ENCODE peak calls at places on chromosomes 7 and 10, in seven cellular contexts. C, I, T, M, O, A and B are unnamed samples.

GRCh38 chr10:123034332-123034731 is 25.5 kb downstream of the ACADSB start:
- DNase-seq in C (no peak), I (no peak), T (no peak), M (no peak), O (no peak), A (no peak), B (no peak)

GRCh38 chr10:113169853-113170455 is 219.9 kb downstream of the TCF7L2 start:
- DNase-seq in C (no peak), I (no peak), T (no peak), M (no peak), O (no peak), A (no peak), B (no peak)

GRCh38 chr10:117685431-117685830 is 142.9 kb downstream of the EMX2 start:
- DNase-seq in C (no peak), I (no peak), T (no peak), M (no peak), O (no peak), A (no peak), B (no peak)

GRCh38 chr7:133434246-133434865 is 181.5 kb downstream of the EXOC4 start:
- DNase-seq in C (no peak), I (no peak), T (peak; percentile 32), M (no peak), O (peak; percentile 65), A (no peak), B (no peak)

GRCh38 chr7:101432316-101432715 is 69.6 kb downstream of the COL26A1 start:
- DNase-seq in C (no peak), I (no peak), T (no peak), M (no peak), O (no peak), A (no peak), B (no peak)

GRCh38 chr10:31707578-31708411 is 220.8 kb downstream of the ARHGAP12 start:
- DNase-seq in C (peak; percentile 72), I (no peak), T (peak; percentile 74), M (no peak), O (peak; percentile 96), A (no peak), B (no peak)

GRCh38 chr7:120797026-120797645 is 60.8 kb downstream of the TSPAN12 start:
- DNase-seq in C (no peak), I (no peak), T (no peak), M (no peak), O (no peak), A (no peak), B (no peak)

GRCh38 chr10:22518167-22518724 is 172.9 kb downstream of the SPAG6 start:
- DNase-seq in C (no peak), I (no peak), T (no peak), M (no peak), O (no peak), A (no peak), B (no peak)

GRCh38 chr7:81846398-81846797 is 76.6 kb upstream of the HGF start:
- DNase-seq in C (no peak), I (no peak), T (no peak), M (no peak), O (peak; percentile 53), A (no peak), B (no peak)

GRCh38 chr7:103148131-103148993 is 537 bp downstream of the NAPEPLD start:
- DNase-seq in C (no peak), I (no peak), T (no peak), M (no peak), O (peak; percentile 31), A (no peak), B (no peak)

GRCh38 chr7:82017334-82017943 is 247.6 kb upstream of the HGF start:
- DNase-seq in C (no peak), I (no peak), T (peak; percentile 24), M (no peak), O (peak; percentile 53), A (no peak), B (no peak)

GRCh38 chr10:104452977-104453376 is 99.3 kb downstream of the CFAP58 start:
- DNase-seq in C (no peak), I (no peak), T (no peak), M (no peak), O (no peak), A (no peak), B (no peak)

GRCh38 chr7:80781146-80781545 is 137.7 kb downstream of the SEMA3C start:
- DNase-seq in C (no peak), I (no peak), T (no peak), M (no peak), O (no peak), A (no peak), B (no peak)
- H3K4me1 ChIP-seq in C (peaks cover 36% of the 10 kb centered on the region), I (no peaks in the 10 kb centered on the region), T (no peaks in the 10 kb centered on the region), M (no peaks in the 10 kb centered on the region), O (no peaks in the 10 kb centered on the region), A (peaks cover 4% of the 10 kb centered on the region), B (no peaks in the 10 kb centered on the region)

GRCh38 chr10:59557052-59557451 is 152.6 kb downstream of the SLC16A9 start:
- DNase-seq in C (no peak), I (no peak), T (peak; percentile 68), M (peak; percentile 34), O (no peak), A (no peak), B (no peak)
- H3K4me3 ChIP-seq in C (no peak overlapping the region), I (no peak overlapping the region), T (no peak overlapping the region), M (no peak overlapping the region), O (no peak overlapping the region), A (no peak overlapping the region), B (no peak overlapping the region)

DNA sequence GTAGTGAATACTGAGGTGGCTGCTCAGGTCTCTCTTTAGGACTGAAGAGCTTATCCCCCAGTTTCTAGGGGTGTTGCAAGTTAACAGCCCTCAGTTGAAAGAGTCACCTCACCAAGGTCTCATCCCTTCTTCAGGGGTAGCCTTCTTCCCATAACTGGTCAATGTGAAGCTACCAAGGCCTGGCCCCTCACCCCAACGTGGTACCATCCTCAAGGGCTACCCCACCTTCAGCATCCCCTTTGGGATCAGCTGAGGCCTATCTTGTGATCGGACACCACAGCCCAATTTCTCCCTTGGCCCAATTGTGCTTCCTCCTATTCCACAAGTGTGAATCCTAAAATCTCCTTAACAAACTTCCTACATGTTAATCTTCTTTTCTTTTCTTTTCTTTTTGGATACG is 289.5 kb upstream of the MKLN1 start:
- DNase-seq in C (no peak), I (no peak), T (no peak), M (no peak), O (no peak), A (no peak), B (no peak)
- H3K4me1 ChIP-seq in C (peaks cover 64% of the 10 kb centered on the region), I (peaks cover 5% of the 10 kb centered on the region), T (peaks cover 3% of the 10 kb centered on the region), M (no peaks in the 10 kb centered on the region), O (peaks cover 9% of the 10 kb centered on the region), A (no peaks in the 10 kb centered on the region), B (peaks cover 49% of the 10 kb centered on the region)

GRCh38 chr7:64849250-64849923 is 53.7 kb upstream of the ZNF273 start:
- DNase-seq in C (no peak), I (no peak), T (no peak), M (no peak), O (no peak), A (no peak), B (no peak)

GRCh38 chr7:64854969-64855368 is 48.1 kb upstream of the ZNF273 start:
- DNase-seq in C (no peak), I (no peak), T (no peak), M (no peak), O (no peak), A (no peak), B (no peak)

GRCh38 chr7:64849924-64850499 is 53.1 kb upstream of the ZNF273 start:
- DNase-seq in C (no peak), I (no peak), T (no peak), M (no peak), O (no peak), A (no peak), B (no peak)

GRCh38 chr7:64853679-64854078 is 49.4 kb upstream of the ZNF273 start:
- DNase-seq in C (no peak), I (no peak), T (no peak), M (no peak), O (no peak), A (no peak), B (no peak)
- H3K4me3 ChIP-seq in C (no peak overlapping the region), I (no peak overlapping the region), T (no peak overlapping the region), M (no peak overlapping the region), O (no peak overlapping the region), A (no peak overlapping the region), B (no peak overlapping the region)

DNA sequence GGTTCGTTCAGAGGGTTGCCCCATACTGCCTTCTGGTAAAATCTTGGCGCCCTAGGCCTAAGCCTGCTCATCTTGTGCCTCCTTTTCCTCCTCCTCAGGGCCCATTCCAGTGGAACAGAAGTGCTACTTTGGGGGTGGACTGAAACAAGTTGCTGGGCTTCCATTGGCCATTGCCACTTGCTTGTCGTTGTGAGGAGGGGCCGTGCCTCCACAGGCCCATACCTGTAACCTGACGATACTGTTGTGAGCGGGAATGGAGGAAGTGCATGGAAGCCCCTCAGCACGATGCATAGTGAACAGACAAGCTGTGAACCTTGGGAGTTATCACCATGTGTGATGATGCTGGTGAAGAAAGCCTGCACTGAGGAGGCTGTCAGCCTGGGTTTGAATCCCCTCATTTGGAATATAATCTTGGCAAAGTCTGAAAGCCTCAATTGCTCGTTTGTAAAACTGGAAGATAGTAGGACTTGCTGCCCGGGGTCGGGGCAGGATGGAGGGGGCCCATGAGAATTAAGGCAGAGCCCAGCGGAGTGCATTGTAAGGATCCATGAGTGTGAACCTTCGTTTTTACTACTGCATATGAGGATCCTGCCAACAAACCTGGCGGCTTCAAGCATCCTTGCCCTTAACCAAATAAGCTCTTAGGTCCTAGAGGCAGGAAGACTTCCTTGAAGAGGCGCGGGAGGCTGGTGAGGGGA is 671 bp upstream of the PAPSS2 start:
- DNase-seq in C (no peak), I (no peak), T (no peak), M (no peak), O (peak; percentile 36), A (no peak), B (no peak)
- H3K4me1 ChIP-seq in C (peaks cover 22% of the 10 kb centered on the region), I (no peaks in the 10 kb centered on the region), T (no peaks in the 10 kb centered on the region), M (peaks cover 3% of the 10 kb centered on the region), O (peaks cover 56% of the 10 kb centered on the region), A (no peaks in the 10 kb centered on the region), B (peaks cover 6% of the 10 kb centered on the region)

DNA sequence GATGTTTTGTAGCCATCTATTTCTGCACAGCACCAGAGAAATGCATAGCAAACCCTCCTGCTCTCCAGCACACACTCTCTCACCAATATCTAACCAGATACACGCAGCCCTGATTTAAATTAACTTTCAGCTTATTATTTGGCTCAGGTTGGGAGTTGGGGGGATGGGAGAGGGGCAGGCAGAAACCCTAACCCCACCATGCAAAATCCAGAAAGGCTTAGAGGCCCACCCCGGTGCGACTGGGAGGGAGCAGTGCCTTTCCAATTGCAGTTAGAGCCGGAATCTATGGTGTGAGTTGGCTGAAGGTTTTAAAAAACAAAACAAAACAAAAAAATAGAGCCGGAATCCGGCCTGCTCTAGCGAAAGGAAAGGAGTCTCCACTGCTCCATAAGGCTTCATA is 3.0 kb downstream of the IGF2BP3 start:
- DNase-seq in C (no peak), I (no peak), T (peak; percentile 49), M (no peak), O (no peak), A (no peak), B (no peak)
- H3K4me3 ChIP-seq in C (no peak overlapping the region), I (no peak overlapping the region), T (peak overlapping the region; percentile 94), M (no peak overlapping the region), O (peak overlapping the region; percentile 96), A (no peak overlapping the region), B (no peak overlapping the region)